ENCODE peak calls at places on chromosomes 12 and 14, in five cellular contexts. Q, E, O, M and T are unnamed samples.

GRCh38 chr12:121927798-121928197 is 9.4 kb downstream of the CFAP251 start:
- DNase-seq in Q (no peak), M (no peak), O (no peak), E (no peak), T (no peak)

GRCh38 chr12:43621262-43621661 is 69.3 kb upstream of the ADAMTS20 start:
- DNase-seq in E (no peak), Q (no peak), O (no peak), M (no peak), T (no peak)

GRCh38 chr14:103073367-103073875 is 10.6 kb upstream of the LBHD2 start:
- DNase-seq in O (no peak), E (no peak), M (no peak), Q (peak; percentile 64), T (no peak)

GRCh38 chr12:31004666-31005065 is 69.0 kb upstream of the DDX11 start:
- DNase-seq in O (no peak), M (no peak), Q (no peak), E (no peak), T (no peak)

GRCh38 chr12:89970646-89971192 is 262.1 kb upstream of the ATP2B1 start:
- DNase-seq in M (no peak), Q (no peak), E (no peak), O (no peak), T (no peak)

GRCh38 chr12:121568971-121569808 is 11.6 kb downstream of the KDM2B start:
- DNase-seq in E (peak; percentile 49), M (no peak), Q (no peak), O (peak; percentile 63), T (peak; percentile 68)

GRCh38 chr12:53298154-53298553 is 1.3 kb upstream of the MYG1 start:
- DNase-seq in E (peak; percentile 67), M (no peak), O (no peak), Q (no peak), T (no peak)

GRCh38 chr12:43109626-43110345 is 442.2 kb downstream of the ADAMTS20 start:
- DNase-seq in Q (no peak), M (no peak), O (no peak), E (no peak), T (no peak)

GRCh38 chr12:10395390-10395998 is 5.7 kb upstream of the KLRK1 start:
- DNase-seq in Q (peak; percentile 6), M (no peak), E (peak; percentile 74), O (no peak), T (peak; percentile 77)

GRCh38 chr12:42213954-42214426 is 24.1 kb downstream of the YAF2 start:
- DNase-seq in M (no peak), E (peak; percentile 48), Q (peak; percentile 71), O (peak; percentile 78), T (peak; percentile 29)

GRCh38 chr12:102120886-102121285 is 903 bp downstream of the PARPBP start:
- DNase-seq in O (no peak), Q (no peak), M (no peak), E (peak; percentile 30), T (peak; percentile 39)

GRCh38 chr12:51890511-51891171 is 2.7 kb downstream of the ANKRD33 start:
- DNase-seq in O (no peak), E (no peak), Q (no peak), M (no peak), T (no peak)

GRCh38 chr12:131994589-131994988 is 44.8 kb downstream of the EP400 start:
- DNase-seq in O (no peak), Q (no peak), M (no peak), E (no peak), T (no peak)

GRCh38 chr14:98062083-98062482 is 1209.9 kb downstream of the BCL11B start:
- DNase-seq in E (no peak), M (no peak), Q (no peak), O (no peak), T (no peak)

GRCh38 chr14:35046751-35047536 is 872 bp downstream of the FAM177A1 start:
- DNase-seq in Q (no peak), M (peak; percentile 1), O (peak; percentile 71), E (no peak), T (no peak)

GRCh38 chr12:131829351-131829794 is 1.2 kb downstream of the MMP17 start:
- DNase-seq in Q (no peak), O (no peak), M (no peak), E (peak; percentile 22), T (no peak)

GRCh38 chr14:69999246-69999645 is 120.0 kb downstream of the SMOC1 start:
- DNase-seq in Q (no peak), M (no peak), E (peak; percentile 97), O (no peak), T (peak; percentile 93)

GRCh38 chr12:108580531-108580930 is 17.4 kb downstream of the TMEM119 start:
- DNase-seq in Q (no peak), O (no peak), E (no peak), M (no peak), T (no peak)

GRCh38 chr12:53076461-53076860 is 2.7 kb downstream of the SPRYD3 start:
- DNase-seq in M (no peak), Q (no peak), O (no peak), E (no peak), T (no peak)

GRCh38 chr12:62640910-62641448 is 174.4 kb downstream of the MON2 start:
- DNase-seq in Q (no peak), M (peak; percentile 8), E (peak; percentile 24), O (no peak), T (no peak)

GRCh38 chr12:81015510-81015909 is 62.4 kb upstream of the ACSS3 start:
- DNase-seq in M (no peak), O (no peak), E (no peak), Q (no peak), T (no peak)

GRCh38 chr12:1661553-1662335 is 29.1 kb upstream of the ADIPOR2 start:
- DNase-seq in O (peak; percentile 92), E (peak; percentile 87), M (peak; percentile 89), Q (peak; percentile 19), T (peak; percentile 94)

GRCh38 chr14:56004807-56005579 is 113.2 kb upstream of the PELI2 start:
- DNase-seq in O (peak; percentile 70), Q (peak; percentile 73), E (peak; percentile 63), M (peak; percentile 33), T (no peak)

GRCh38 chr12:22268406-22268805 is 66.1 kb downstream of the ST8SIA1 start:
- DNase-seq in O (no peak), M (no peak), E (no peak), Q (no peak), T (no peak)

GRCh38 chr12:4245446-4245845 is 28.1 kb upstream of the CCND2 start:
- DNase-seq in Q (no peak), O (no peak), M (no peak), E (no peak), T (no peak)

GRCh38 chr12:66620026-66620425 is 58.9 kb downstream of the GRIP1 start:
- DNase-seq in Q (no peak), M (no peak), O (no peak), E (no peak), T (no peak)

GRCh38 chr14:20611277-20611676 is 20.1 kb upstream of the RNASE12 start:
- DNase-seq in O (no peak), M (no peak), E (no peak), Q (no peak), T (no peak)

GRCh38 chr12:123983822-123984485 is 10.9 kb downstream of the ZNF664 start:
- DNase-seq in M (peak; percentile 43), Q (no peak), E (peak; percentile 81), O (no peak), T (peak; percentile 42)

GRCh38 chr14:68566075-68566474 is 226.8 kb downstream of the ZFP36L1 start:
- DNase-seq in O (no peak), E (no peak), M (no peak), Q (no peak), T (no peak)

GRCh38 chr12:110270125-110270962 is 10.7 kb upstream of the ATP2A2 start:
- DNase-seq in E (peak; percentile 62), Q (no peak), O (no peak), M (no peak), T (peak; percentile 93)

GRCh38 chr12:131004166-131004565 is 50.5 kb downstream of the ADGRD1 start:
- DNase-seq in O (no peak), M (no peak), E (no peak), Q (no peak), T (no peak)

GRCh38 chr14:90056821-90057220 is 5.0 kb upstream of the KCNK13 start:
- DNase-seq in O (no peak), Q (no peak), M (no peak), E (no peak), T (no peak)

GRCh38 chr14:47246367-47246766 is 429.0 kb downstream of the MDGA2 start:
- DNase-seq in M (no peak), O (no peak), E (no peak), Q (no peak), T (no peak)

GRCh38 chr14:104359301-104359968 is 220.1 kb upstream of the C14orf180 start:
- DNase-seq in O (no peak), M (no peak), E (no peak), Q (no peak), T (no peak)

GRCh38 chr14:67228325-67228984 is 12.8 kb upstream of the PALS1 start:
- DNase-seq in Q (no peak), M (no peak), O (no peak), E (no peak), T (no peak)

GRCh38 chr12:27940756-27941402 is 31.7 kb downstream of the PTHLH start:
- DNase-seq in M (peak; percentile 51), Q (peak; percentile 27), E (peak; percentile 86), O (peak; percentile 79), T (peak; percentile 74)